ENCODE peak calls at places on chromosome 2, in six cellular contexts. C is hepatocyte, O is IMR-90, F is MM.1S, Q is fibroblast of lung, A is DND-41. E is an unnamed sample.
A peak's percentile ranks its signal among the peaks of the same experiment; 100 is the strongest.

GRCh38 chr2:124683536-124684407 is 658.7 kb downstream of the CNTNAP5 start:
- DNase-seq in C (no peak), O (peak; percentile 85), F (no peak), Q (peak; percentile 42), A (no peak), E (no peak)

GRCh38 chr2:4827836-4828235 is 864.3 kb upstream of the SOX11 start:
- DNase-seq in C (peak; percentile 10), O (no peak), F (no peak), Q (no peak), A (no peak), E (no peak)

GRCh38 chr2:98114643-98115355 is 27.8 kb downstream of the VWA3B start:
- DNase-seq in C (no peak), O (no peak), F (no peak), Q (no peak), A (no peak), E (no peak)

GRCh38 chr2:120224735-120225548 is 1.7 kb upstream of the TMEM185B start:
- DNase-seq in C (no peak), O (no peak), F (no peak), Q (no peak), A (no peak), E (no peak)

GRCh38 chr2:181988154-181988924 is 2.7 kb downstream of the PPP1R1C start:
- DNase-seq in C (no peak), O (no peak), F (no peak), Q (peak; percentile 13), A (no peak), E (no peak)

GRCh38 chr2:233528182-233528581 is 38.4 kb downstream of the USP40 start:
- DNase-seq in C (no peak), O (no peak), F (no peak), Q (no peak), A (no peak), E (no peak)

GRCh38 chr2:131056204-131056975 is 36.9 kb downstream of the FAM168B start:
- DNase-seq in C (no peak), O (no peak), F (no peak), Q (peak; percentile 13), A (no peak), E (no peak)

GRCh38 chr2:182950546-182950945 is 84.1 kb upstream of the FRZB start:
- DNase-seq in C (no peak), O (no peak), F (no peak), Q (no peak), A (no peak), E (no peak)

GRCh38 chr2:45836316-45836715 is 184.8 kb downstream of the PRKCE start:
- DNase-seq in C (no peak), O (no peak), F (peak; percentile 11), Q (no peak), A (no peak), E (no peak)

GRCh38 chr2:44479127-44479887 is 117.6 kb downstream of the CAMKMT start:
- DNase-seq in C (peak; percentile 87), O (peak; percentile 87), F (peak; percentile 86), Q (peak; percentile 78), A (peak; percentile 68), E (peak; percentile 89)

GRCh38 chr2:39947294-39948015 is 168.4 kb upstream of the THUMPD2 start:
- DNase-seq in C (no peak), O (no peak), F (no peak), Q (peak; percentile 40), A (no peak), E (peak; percentile 51)

GRCh38 chr2:109264595-109265328 is 135.8 kb downstream of the SH3RF3 start:
- DNase-seq in C (peak; percentile 59), O (peak; percentile 75), F (no peak), Q (peak; percentile 81), A (no peak), E (peak; percentile 30)

GRCh38 chr2:73063909-73064875 is 7.3 kb downstream of the SFXN5 start:
- DNase-seq in C (peak; percentile 63), O (peak; percentile 86), F (no peak), Q (peak; percentile 90), A (no peak), E (peak; percentile 76)

GRCh38 chr2:67891642-67892041 is 171.2 kb downstream of the C1D start:
- DNase-seq in C (peak; percentile 26), O (no peak), F (no peak), Q (no peak), A (no peak), E (no peak)

DNA sequence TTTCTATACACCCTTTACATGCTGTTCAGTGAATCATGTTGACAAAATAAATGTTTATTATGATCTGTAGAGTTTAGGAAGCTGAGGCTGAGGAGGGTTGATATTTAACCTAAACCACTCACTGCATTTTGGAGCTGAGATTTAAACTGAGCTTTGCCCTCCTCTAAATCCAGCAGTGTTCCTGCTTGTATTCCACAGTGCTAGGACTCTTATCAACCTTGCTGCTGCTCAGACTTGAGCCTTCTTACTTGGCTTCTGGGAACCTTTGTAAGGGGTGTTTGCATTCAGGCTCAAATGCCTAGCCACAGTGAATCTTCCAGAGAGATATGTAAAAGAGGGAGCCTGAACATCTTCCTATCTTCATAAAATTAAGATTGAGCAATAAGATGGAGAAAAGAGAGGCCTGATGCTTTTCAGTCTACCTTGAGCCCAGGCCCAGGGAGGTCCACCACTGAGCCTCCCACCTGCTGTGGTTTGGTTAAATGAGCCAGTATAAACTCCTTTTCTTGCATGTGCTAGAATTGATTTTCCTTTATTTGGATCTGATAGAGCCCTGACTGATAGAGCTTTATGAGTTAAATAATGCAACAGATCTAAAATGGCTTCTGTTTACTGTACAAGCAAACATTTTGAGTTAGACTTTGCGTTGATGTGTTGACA is 149.7 kb downstream of the GULP1 start:
- DNase-seq in C (no peak), O (no peak), F (no peak), Q (no peak), A (no peak), E (no peak)
- H3K4me2 ChIP-seq in C (no peak overlapping the region), O (no peak overlapping the region), F (no peak overlapping the region), Q (no peak overlapping the region), A (no peak overlapping the region), E (no peak overlapping the region)

DNA sequence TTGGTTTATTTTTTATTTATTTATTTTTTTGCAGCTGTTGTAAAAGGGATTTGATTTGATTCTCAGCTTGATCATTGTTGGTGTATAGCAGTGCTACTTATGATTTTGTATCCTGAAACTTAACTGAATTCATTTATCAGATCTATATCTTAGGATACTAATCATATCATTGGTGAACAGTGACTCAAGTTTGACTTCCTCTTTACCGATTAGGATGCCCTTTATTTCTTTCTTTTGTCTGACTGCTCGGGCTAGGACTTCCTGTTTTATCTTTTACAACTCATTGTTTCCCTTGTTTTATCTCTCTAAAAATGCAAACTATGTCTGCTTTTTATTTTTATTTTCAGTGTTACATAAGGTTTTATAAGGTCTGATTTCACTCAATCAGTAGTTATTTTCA is 23.6 kb downstream of the SP100 start:
- DNase-seq in C (no peak), O (no peak), F (no peak), Q (peak; percentile 41), A (no peak), E (peak; percentile 50)
- TF ChIP-seq CTCF in C (no peak), O (no peak), F (no peak), Q (no peak), A (no peak), E (no peak)

GRCh38 chr2:77086478-77086877 is 435.7 kb downstream of the LRRTM4 start:
- DNase-seq in C (no peak), O (no peak), F (no peak), Q (no peak), A (no peak), E (no peak)

GRCh38 chr2:77087987-77088414 is 434.2 kb downstream of the LRRTM4 start:
- DNase-seq in C (no peak), O (no peak), F (no peak), Q (no peak), A (no peak), E (no peak)
- H3K27ac ChIP-seq in C (no peak overlapping the region), O (no peak overlapping the region), F (no peak overlapping the region), Q (no peak overlapping the region), A (no peak overlapping the region), E (no peak overlapping the region)

GRCh38 chr2:224983719-224984388 is 58.4 kb downstream of the DOCK10 start:
- DNase-seq in C (peak; percentile 7), O (peak; percentile 59), F (no peak), Q (peak; percentile 52), A (no peak), E (no peak)
- H3K4me2 ChIP-seq in C (peak overlapping the region; percentile 33), O (peak overlapping the region; percentile 94), F (no peak overlapping the region), Q (peak overlapping the region; percentile 74), A (peak overlapping the region; percentile 38), E (no peak overlapping the region)